ENCODE peak calls at places on chromosomes 2 and 18, in eight cellular contexts. O, K, Q, B, L, X, S and H are unnamed samples.

GRCh38 chr18:58977801-58978200 is 113.1 kb downstream of the ZNF532 start:
- DNase-seq in O (no peak), K (no peak), Q (no peak), B (no peak), L (no peak), X (no peak), S (no peak), H (no peak)

GRCh38 chr2:100408104-100408503 is 9.4 kb downstream of the CHST10 start:
- DNase-seq in O (peak; percentile 12), K (no peak), Q (no peak), B (no peak), L (no peak), X (peak; percentile 57), S (no peak), H (no peak)

GRCh38 chr2:189466656-189467055 is 25.4 kb downstream of the WDR75 start:
- DNase-seq in O (peak; percentile 73), K (peak; percentile 51), Q (peak; percentile 19), B (no peak), L (peak; percentile 19), X (no peak), S (no peak), H (no peak)

GRCh38 chr2:100614455-100615000 is 51.7 kb downstream of the PDCL3 start:
- DNase-seq in O (no peak), K (no peak), Q (no peak), B (no peak), L (no peak), X (no peak), S (no peak), H (no peak)

GRCh38 chr2:120026890-120027289 is 14.0 kb downstream of the EPB41L5 start:
- DNase-seq in O (no peak), K (peak; percentile 16), Q (no peak), B (no peak), L (no peak), X (no peak), S (no peak), H (no peak)

GRCh38 chr2:227816507-227817274 is 3.0 kb downstream of the CCL20 start:
- DNase-seq in O (peak; percentile 79), K (peak; percentile 31), Q (no peak), B (no peak), L (no peak), X (no peak), S (no peak), H (no peak)

GRCh38 chr2:191255271-191255670 is 10.1 kb downstream of the MYO1B start:
- DNase-seq in O (no peak), K (no peak), Q (no peak), B (no peak), L (no peak), X (no peak), S (no peak), H (no peak)

GRCh38 chr2:77938462-77938861 is 416.3 kb upstream of the LRRTM4 start:
- DNase-seq in O (no peak), K (no peak), Q (no peak), B (no peak), L (no peak), X (no peak), S (no peak), H (no peak)

GRCh38 chr2:31287681-31288080 is 53.7 kb downstream of the EHD3 start:
- DNase-seq in O (peak; percentile 74), K (no peak), Q (no peak), B (no peak), L (no peak), X (no peak), S (no peak), H (no peak)

GRCh38 chr18:11981633-11982366 is 493 bp downstream of the IMPA2 start:
- DNase-seq in O (peak; percentile 34), K (no peak), Q (peak; percentile 46), B (peak; percentile 79), L (peak; percentile 33), X (peak; percentile 45), S (peak; percentile 86), H (no peak)

GRCh38 chr18:41940506-41941215 is 14.4 kb upstream of the PIK3C3 start:
- DNase-seq in O (peak; percentile 91), K (peak; percentile 14), Q (no peak), B (no peak), L (no peak), X (no peak), S (no peak), H (no peak)

GRCh38 chr2:72026819-72027425 is 120.7 kb downstream of the CYP26B1 start:
- DNase-seq in O (no peak), K (no peak), Q (no peak), B (no peak), L (no peak), X (no peak), S (peak; percentile 44), H (peak; percentile 30)

DNA sequence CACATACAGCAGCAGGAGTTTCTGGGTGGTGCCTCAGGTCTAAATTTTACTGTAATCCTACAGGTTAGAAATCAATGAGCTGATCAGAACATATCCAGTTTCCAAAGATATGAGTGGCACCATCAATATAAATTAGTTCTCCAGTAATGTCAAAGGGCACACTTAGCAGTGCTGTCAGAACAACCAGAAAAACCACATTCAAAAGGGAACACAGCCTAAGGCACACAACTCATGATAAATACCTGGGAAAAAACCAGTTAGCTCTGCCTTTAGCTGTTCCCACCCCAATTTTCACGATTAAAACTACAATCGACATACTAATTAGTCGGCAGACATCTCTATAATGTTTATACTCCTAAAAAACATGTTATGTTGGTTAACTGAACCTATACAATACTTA is 31.5 kb downstream of the ATP8B1 start:
- DNase-seq in O (no peak), K (no peak), Q (no peak), B (no peak), L (no peak), X (no peak), S (no peak), H (no peak)
- H3K4me1 ChIP-seq in O (peaks cover 5% of the 10 kb centered on the region), K (peaks cover 72% of the 10 kb centered on the region), Q (peaks cover 31% of the 10 kb centered on the region), B (peaks cover 30% of the 10 kb centered on the region), L (no peaks in the 10 kb centered on the region), X (peaks cover 70% of the 10 kb centered on the region), S (peaks cover 58% of the 10 kb centered on the region), H (peaks cover 44% of the 10 kb centered on the region)

GRCh38 chr2:136420346-136420745 is 302.4 kb upstream of the CXCR4 start:
- DNase-seq in O (no peak), K (no peak), Q (no peak), B (no peak), L (no peak), X (no peak), S (no peak), H (no peak)

GRCh38 chr2:136423516-136423996 is 305.6 kb upstream of the CXCR4 start:
- DNase-seq in O (peak; percentile 66), K (peak; percentile 69), Q (peak; percentile 66), B (peak; percentile 73), L (peak; percentile 88), X (peak; percentile 66), S (peak; percentile 66), H (peak; percentile 83)

GRCh38 chr2:136422512-136422911 is 304.6 kb upstream of the CXCR4 start:
- DNase-seq in O (no peak), K (no peak), Q (no peak), B (no peak), L (peak; percentile 53), X (no peak), S (no peak), H (no peak)

DNA sequence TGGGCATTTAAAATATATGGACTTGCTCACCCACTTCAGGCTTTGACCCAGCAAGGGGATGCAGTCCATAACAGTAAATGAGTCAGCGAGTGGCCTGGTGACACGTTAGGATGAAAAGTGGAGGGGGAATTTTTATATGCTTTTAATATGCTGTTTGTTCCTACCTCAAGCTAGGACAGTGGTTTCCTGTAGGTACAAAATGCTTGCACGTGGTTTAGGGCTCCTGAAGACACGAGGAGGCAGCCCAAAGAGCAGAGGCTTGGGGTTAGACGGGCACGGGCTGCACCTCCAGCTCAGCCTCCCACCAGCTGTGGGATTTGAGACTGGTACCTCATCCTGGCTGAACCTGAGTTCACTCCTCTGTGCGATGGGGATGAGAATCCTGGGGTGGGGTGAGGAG is 306.2 kb upstream of the CXCR4 start:
- DNase-seq in O (no peak), K (no peak), Q (no peak), B (no peak), L (no peak), X (no peak), S (no peak), H (no peak)
- H3K4me3 ChIP-seq in O (no peak overlapping the region), K (no peak overlapping the region), Q (no peak overlapping the region), B (no peak overlapping the region), L (peak overlapping the region; percentile 68), X (no peak overlapping the region), S (no peak overlapping the region), H (no peak overlapping the region)

GRCh38 chr2:60555794-60556161 is 2.3 kb upstream of the BCL11A start:
- DNase-seq in O (no peak), K (no peak), Q (no peak), B (no peak), L (no peak), X (no peak), S (no peak), H (no peak)
- TF ChIP-seq CTCF in O (no peak), K (no peak), Q (no peak), B (no peak), L (no peak), X (no peak), S (no peak), H (no peak)

DNA sequence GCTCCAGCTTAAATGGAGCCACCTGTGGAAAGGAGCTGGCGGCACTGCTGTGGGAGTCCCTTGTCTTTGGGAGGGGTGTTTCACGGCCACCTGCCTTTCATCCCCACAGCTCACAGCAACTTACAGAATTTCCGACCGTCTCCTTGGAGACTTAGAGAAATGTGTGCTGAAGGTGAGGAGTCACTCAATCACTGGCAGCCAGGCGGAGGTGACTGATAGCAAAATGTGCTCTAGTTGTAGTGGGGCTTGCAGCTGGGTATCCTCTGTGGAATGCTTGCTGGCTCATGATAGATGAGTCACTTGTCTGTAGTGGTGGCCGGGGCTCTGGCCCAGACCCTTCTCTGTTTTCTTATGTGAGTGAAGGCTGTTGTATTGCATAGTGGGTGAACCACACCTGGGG is 110.7 kb downstream of the SH3RF3 start:
- DNase-seq in O (peak; percentile 51), K (no peak), Q (no peak), B (no peak), L (no peak), X (no peak), S (no peak), H (no peak)
- H3K4me1 ChIP-seq in O (peaks cover 32% of the 10 kb centered on the region), K (peaks cover 3% of the 10 kb centered on the region), Q (peaks cover 63% of the 10 kb centered on the region), B (peaks cover 53% of the 10 kb centered on the region), L (peaks cover 59% of the 10 kb centered on the region), X (peaks cover 72% of the 10 kb centered on the region), S (peaks cover 40% of the 10 kb centered on the region), H (peaks cover 39% of the 10 kb centered on the region)

GRCh38 chr2:84878459-84878858 is 2.4 kb downstream of the TRABD2A start:
- DNase-seq in O (no peak), K (no peak), Q (no peak), B (peak; percentile 21), L (no peak), X (no peak), S (no peak), H (no peak)

GRCh38 chr2:84879595-84880394 is 1.1 kb downstream of the TRABD2A start:
- DNase-seq in O (no peak), K (no peak), Q (no peak), B (no peak), L (no peak), X (no peak), S (no peak), H (no peak)

GRCh38 chr2:84880645-84881521 is at the start of gene TRABD2A:
- DNase-seq in O (no peak), K (peak; percentile 40), Q (no peak), B (no peak), L (peak; percentile 36), X (no peak), S (no peak), H (peak; percentile 75)

GRCh38 chr2:84880395-84880644 is 564 bp downstream of the TRABD2A start:
- DNase-seq in O (no peak), K (no peak), Q (no peak), B (no peak), L (no peak), X (no peak), S (no peak), H (no peak)

GRCh38 chr2:84878896-84879594 is 1.8 kb downstream of the TRABD2A start:
- DNase-seq in O (no peak), K (no peak), Q (no peak), B (no peak), L (no peak), X (no peak), S (no peak), H (no peak)
- H3K4me3 ChIP-seq in O (no peak overlapping the region), K (no peak overlapping the region), Q (no peak overlapping the region), B (no peak overlapping the region), L (no peak overlapping the region), X (no peak overlapping the region), S (peak overlapping the region; percentile 66), H (no peak overlapping the region)